ENCODE peak calls at places on chromosome 20, in four cellular contexts. One of them, this sample, is unnamed.
A peak's percentile ranks its signal among the peaks of the same experiment; 100 is the strongest.

GRCh38 chr20:36647194-36648121 is 1.5 kb upstream of the SLA2 start:
- DNase-seq in B cell: no peak
- DNase-seq in activated CD8-positive, alpha-beta memory T cell treated with anti-CD3 and anti-CD28 coated beads, Interleukin-2, amount 10 ng/mL, durations not matched to agents 7 days and 5 days: no peak
- DNase-seq in mesenteric fat pad: peak; percentile 24
- DNase-seq in this sample: no peak

GRCh38 chr20:58583141-58583540 is 67.9 kb upstream of the APCDD1L start:
- DNase-seq in B cell: no peak
- DNase-seq in activated CD8-positive, alpha-beta memory T cell treated with anti-CD3 and anti-CD28 coated beads, Interleukin-2, amount 10 ng/mL, durations not matched to agents 7 days and 5 days: no peak
- DNase-seq in mesenteric fat pad: peak; percentile 55
- DNase-seq in this sample: no peak

GRCh38 chr20:20741067-20742045 is 28.9 kb upstream of the RALGAPA2 start:
- DNase-seq in B cell: no peak
- DNase-seq in activated CD8-positive, alpha-beta memory T cell treated with anti-CD3 and anti-CD28 coated beads, Interleukin-2, amount 10 ng/mL, durations not matched to agents 7 days and 5 days: no peak
- DNase-seq in mesenteric fat pad: no peak
- DNase-seq in this sample: peak; percentile 51

GRCh38 chr20:13105864-13106457 is 97.2 kb downstream of the SPTLC3 start:
- DNase-seq in B cell: peak; percentile 20
- DNase-seq in activated CD8-positive, alpha-beta memory T cell treated with anti-CD3 and anti-CD28 coated beads, Interleukin-2, amount 10 ng/mL, durations not matched to agents 7 days and 5 days: no peak
- DNase-seq in mesenteric fat pad: no peak
- DNase-seq in this sample: no peak

GRCh38 chr20:61299613-61300012 is 47.6 kb downstream of the CDH4 start:
- DNase-seq in B cell: no peak
- DNase-seq in activated CD8-positive, alpha-beta memory T cell treated with anti-CD3 and anti-CD28 coated beads, Interleukin-2, amount 10 ng/mL, durations not matched to agents 7 days and 5 days: no peak
- DNase-seq in mesenteric fat pad: no peak
- DNase-seq in this sample: no peak

GRCh38 chr20:20690676-20691476 is 21.6 kb downstream of the RALGAPA2 start:
- DNase-seq in B cell: peak; percentile 9
- DNase-seq in activated CD8-positive, alpha-beta memory T cell treated with anti-CD3 and anti-CD28 coated beads, Interleukin-2, amount 10 ng/mL, durations not matched to agents 7 days and 5 days: no peak
- DNase-seq in mesenteric fat pad: no peak
- DNase-seq in this sample: no peak

GRCh38 chr20:6920991-6921613 is 153.6 kb downstream of the BMP2 start:
- DNase-seq in B cell: no peak
- DNase-seq in activated CD8-positive, alpha-beta memory T cell treated with anti-CD3 and anti-CD28 coated beads, Interleukin-2, amount 10 ng/mL, durations not matched to agents 7 days and 5 days: no peak
- DNase-seq in mesenteric fat pad: no peak
- DNase-seq in this sample: no peak

GRCh38 chr20:1718604-1719384 is 61.2 kb upstream of the SIRPG start:
- DNase-seq in B cell: no peak
- DNase-seq in activated CD8-positive, alpha-beta memory T cell treated with anti-CD3 and anti-CD28 coated beads, Interleukin-2, amount 10 ng/mL, durations not matched to agents 7 days and 5 days: no peak
- DNase-seq in mesenteric fat pad: no peak
- DNase-seq in this sample: no peak

GRCh38 chr20:38692436-38693411 is 31.6 kb upstream of the SLC32A1 start:
- DNase-seq in B cell: peak; percentile 46
- DNase-seq in activated CD8-positive, alpha-beta memory T cell treated with anti-CD3 and anti-CD28 coated beads, Interleukin-2, amount 10 ng/mL, durations not matched to agents 7 days and 5 days: peak; percentile 69
- DNase-seq in mesenteric fat pad: peak; percentile 26
- DNase-seq in this sample: peak; percentile 47

GRCh38 chr20:20797521-20798310 is 85.3 kb upstream of the RALGAPA2 start:
- DNase-seq in B cell: no peak
- DNase-seq in activated CD8-positive, alpha-beta memory T cell treated with anti-CD3 and anti-CD28 coated beads, Interleukin-2, amount 10 ng/mL, durations not matched to agents 7 days and 5 days: no peak
- DNase-seq in mesenteric fat pad: no peak
- DNase-seq in this sample: no peak

GRCh38 chr20:10023911-10024310 is 10.9 kb upstream of the ANKEF1 start:
- DNase-seq in B cell: no peak
- DNase-seq in activated CD8-positive, alpha-beta memory T cell treated with anti-CD3 and anti-CD28 coated beads, Interleukin-2, amount 10 ng/mL, durations not matched to agents 7 days and 5 days: no peak
- DNase-seq in mesenteric fat pad: no peak
- DNase-seq in this sample: no peak

GRCh38 chr20:57514273-57514751 is 10.6 kb downstream of the CTCFL start:
- DNase-seq in B cell: peak; percentile 51
- DNase-seq in activated CD8-positive, alpha-beta memory T cell treated with anti-CD3 and anti-CD28 coated beads, Interleukin-2, amount 10 ng/mL, durations not matched to agents 7 days and 5 days: no peak
- DNase-seq in mesenteric fat pad: no peak
- DNase-seq in this sample: peak; percentile 78

GRCh38 chr20:34089655-34090324 is 22.3 kb downstream of the EIF2S2 start:
- DNase-seq in B cell: no peak
- DNase-seq in activated CD8-positive, alpha-beta memory T cell treated with anti-CD3 and anti-CD28 coated beads, Interleukin-2, amount 10 ng/mL, durations not matched to agents 7 days and 5 days: no peak
- DNase-seq in mesenteric fat pad: no peak
- DNase-seq in this sample: no peak

GRCh38 chr20:63162206-63162770 is 53.6 kb downstream of the YTHDF1 start:
- DNase-seq in B cell: no peak
- DNase-seq in activated CD8-positive, alpha-beta memory T cell treated with anti-CD3 and anti-CD28 coated beads, Interleukin-2, amount 10 ng/mL, durations not matched to agents 7 days and 5 days: no peak
- DNase-seq in mesenteric fat pad: no peak
- DNase-seq in this sample: no peak

GRCh38 chr20:48850257-48850656 is 22.5 kb upstream of the PREX1 start:
- DNase-seq in B cell: no peak
- DNase-seq in activated CD8-positive, alpha-beta memory T cell treated with anti-CD3 and anti-CD28 coated beads, Interleukin-2, amount 10 ng/mL, durations not matched to agents 7 days and 5 days: no peak
- DNase-seq in mesenteric fat pad: no peak
- DNase-seq in this sample: peak; percentile 72

GRCh38 chr20:17501701-17502100 is 29.5 kb downstream of the BFSP1 start:
- DNase-seq in B cell: no peak
- DNase-seq in activated CD8-positive, alpha-beta memory T cell treated with anti-CD3 and anti-CD28 coated beads, Interleukin-2, amount 10 ng/mL, durations not matched to agents 7 days and 5 days: peak; percentile 15
- DNase-seq in mesenteric fat pad: no peak
- DNase-seq in this sample: no peak

GRCh38 chr20:36461600-36462439 is 79.5 kb upstream of the MYL9 start:
- DNase-seq in B cell: peak; percentile 62
- DNase-seq in activated CD8-positive, alpha-beta memory T cell treated with anti-CD3 and anti-CD28 coated beads, Interleukin-2, amount 10 ng/mL, durations not matched to agents 7 days and 5 days: peak; percentile 53
- DNase-seq in mesenteric fat pad: no peak
- DNase-seq in this sample: peak; percentile 69

GRCh38 chr20:20953738-20954657 is 152.2 kb downstream of the LINC00237 start:
- DNase-seq in B cell: no peak
- DNase-seq in activated CD8-positive, alpha-beta memory T cell treated with anti-CD3 and anti-CD28 coated beads, Interleukin-2, amount 10 ng/mL, durations not matched to agents 7 days and 5 days: no peak
- DNase-seq in mesenteric fat pad: no peak
- DNase-seq in this sample: no peak

GRCh38 chr20:58619847-58620431 is 31.1 kb upstream of the STX16 start:
- DNase-seq in B cell: no peak
- DNase-seq in activated CD8-positive, alpha-beta memory T cell treated with anti-CD3 and anti-CD28 coated beads, Interleukin-2, amount 10 ng/mL, durations not matched to agents 7 days and 5 days: no peak
- DNase-seq in mesenteric fat pad: no peak
- DNase-seq in this sample: no peak

GRCh38 chr20:56088381-56088780 is 83.1 kb upstream of the CBLN4 start:
- DNase-seq in B cell: no peak
- DNase-seq in activated CD8-positive, alpha-beta memory T cell treated with anti-CD3 and anti-CD28 coated beads, Interleukin-2, amount 10 ng/mL, durations not matched to agents 7 days and 5 days: no peak
- DNase-seq in mesenteric fat pad: no peak
- DNase-seq in this sample: no peak

GRCh38 chr20:7843613-7844012 is 96.6 kb downstream of the HAO1 start:
- DNase-seq in B cell: no peak
- DNase-seq in activated CD8-positive, alpha-beta memory T cell treated with anti-CD3 and anti-CD28 coated beads, Interleukin-2, amount 10 ng/mL, durations not matched to agents 7 days and 5 days: no peak
- DNase-seq in mesenteric fat pad: no peak
- DNase-seq in this sample: no peak

GRCh38 chr20:37526839-37527637 is 638 bp downstream of the BLCAP start:
- DNase-seq in B cell: no peak
- DNase-seq in activated CD8-positive, alpha-beta memory T cell treated with anti-CD3 and anti-CD28 coated beads, Interleukin-2, amount 10 ng/mL, durations not matched to agents 7 days and 5 days: no peak
- DNase-seq in mesenteric fat pad: peak; percentile 73
- DNase-seq in this sample: peak; percentile 48

GRCh38 chr20:51910202-51911050 is 108.1 kb upstream of the SALL4 start:
- DNase-seq in B cell: no peak
- DNase-seq in activated CD8-positive, alpha-beta memory T cell treated with anti-CD3 and anti-CD28 coated beads, Interleukin-2, amount 10 ng/mL, durations not matched to agents 7 days and 5 days: no peak
- DNase-seq in mesenteric fat pad: no peak
- DNase-seq in this sample: no peak

GRCh38 chr20:37640600-37641561 is 52.9 kb upstream of the CTNNBL1 start:
- DNase-seq in B cell: no peak
- DNase-seq in activated CD8-positive, alpha-beta memory T cell treated with anti-CD3 and anti-CD28 coated beads, Interleukin-2, amount 10 ng/mL, durations not matched to agents 7 days and 5 days: no peak
- DNase-seq in mesenteric fat pad: no peak
- DNase-seq in this sample: no peak

GRCh38 chr20:46810442-46811327 is 84.0 kb upstream of the EYA2 start:
- DNase-seq in B cell: no peak
- DNase-seq in activated CD8-positive, alpha-beta memory T cell treated with anti-CD3 and anti-CD28 coated beads, Interleukin-2, amount 10 ng/mL, durations not matched to agents 7 days and 5 days: no peak
- DNase-seq in mesenteric fat pad: no peak
- DNase-seq in this sample: no peak

GRCh38 chr20:19275630-19276071 is 63.2 kb downstream of the SLC24A3 start:
- DNase-seq in B cell: no peak
- DNase-seq in activated CD8-positive, alpha-beta memory T cell treated with anti-CD3 and anti-CD28 coated beads, Interleukin-2, amount 10 ng/mL, durations not matched to agents 7 days and 5 days: no peak
- DNase-seq in mesenteric fat pad: no peak
- DNase-seq in this sample: peak; percentile 53

GRCh38 chr20:40766081-40766480 is 77.0 kb upstream of the MAFB start:
- DNase-seq in B cell: no peak
- DNase-seq in activated CD8-positive, alpha-beta memory T cell treated with anti-CD3 and anti-CD28 coated beads, Interleukin-2, amount 10 ng/mL, durations not matched to agents 7 days and 5 days: no peak
- DNase-seq in mesenteric fat pad: no peak
- DNase-seq in this sample: no peak

This sample was measured in left lobe of liver.